ENCODE peak calls at places on chromosome 21, in ten cellular contexts. One of them, this sample, is unnamed.

GRCh38 chr21:33075128-33075527 is 5.2 kb downstream of the OLIG1 start:
- DNase-seq in breast epithelium: no peak
- DNase-seq in stomach: no peak
- DNase-seq in SK-N-SH: no peak
- DNase-seq in lung: no peak
- DNase-seq in lower lobe of right lung: no peak
- DNase-seq in tibial artery: no peak
- DNase-seq in RWPE2: no peak
- DNase-seq in Peyer's patch: no peak
- DNase-seq in body of pancreas: no peak
- DNase-seq in this sample: no peak

GRCh38 chr21:29501451-29501850 is 202.7 kb downstream of the BACH1 start:
- DNase-seq in breast epithelium: no peak
- DNase-seq in stomach: no peak
- DNase-seq in SK-N-SH: no peak
- DNase-seq in lung: no peak
- DNase-seq in lower lobe of right lung: no peak
- DNase-seq in tibial artery: no peak
- DNase-seq in RWPE2: no peak
- DNase-seq in Peyer's patch: no peak
- DNase-seq in body of pancreas: no peak
- DNase-seq in this sample: no peak

GRCh38 chr21:44049606-44050005 is 37.5 kb downstream of the TRAPPC10 start:
- DNase-seq in breast epithelium: no peak
- DNase-seq in stomach: no peak
- DNase-seq in SK-N-SH: no peak
- DNase-seq in lung: no peak
- DNase-seq in lower lobe of right lung: no peak
- DNase-seq in tibial artery: no peak
- DNase-seq in RWPE2: no peak
- DNase-seq in Peyer's patch: no peak
- DNase-seq in body of pancreas: no peak
- DNase-seq in this sample: no peak

GRCh38 chr21:16532841-16533240 is 803.1 kb downstream of the USP25 start:
- DNase-seq in breast epithelium: no peak
- DNase-seq in stomach: no peak
- DNase-seq in SK-N-SH: no peak
- DNase-seq in lung: no peak
- DNase-seq in lower lobe of right lung: no peak
- DNase-seq in tibial artery: no peak
- DNase-seq in RWPE2: no peak
- DNase-seq in Peyer's patch: no peak
- DNase-seq in body of pancreas: no peak
- DNase-seq in this sample: no peak

GRCh38 chr21:44489962-44490361 is 34.7 kb downstream of the LRRC3 start:
- DNase-seq in breast epithelium: no peak
- DNase-seq in stomach: no peak
- DNase-seq in SK-N-SH: no peak
- DNase-seq in lung: no peak
- DNase-seq in lower lobe of right lung: no peak
- DNase-seq in tibial artery: no peak
- DNase-seq in RWPE2: no peak
- DNase-seq in Peyer's patch: no peak
- DNase-seq in body of pancreas: no peak
- DNase-seq in this sample: no peak

GRCh38 chr21:44395260-44395659 is 41.8 kb downstream of the TRPM2 start:
- DNase-seq in breast epithelium: no peak
- DNase-seq in stomach: no peak
- DNase-seq in SK-N-SH: peak
- DNase-seq in lung: no peak
- DNase-seq in lower lobe of right lung: no peak
- DNase-seq in tibial artery: no peak
- DNase-seq in RWPE2: no peak
- DNase-seq in Peyer's patch: no peak
- DNase-seq in body of pancreas: no peak
- DNase-seq in this sample: no peak

GRCh38 chr21:16570196-16570595 is 840.4 kb downstream of the USP25 start:
- DNase-seq in breast epithelium: no peak
- DNase-seq in stomach: no peak
- DNase-seq in SK-N-SH: no peak
- DNase-seq in lung: no peak
- DNase-seq in lower lobe of right lung: no peak
- DNase-seq in tibial artery: no peak
- DNase-seq in RWPE2: no peak
- DNase-seq in Peyer's patch: no peak
- DNase-seq in body of pancreas: no peak
- DNase-seq in this sample: no peak

GRCh38 chr21:40318371-40318770 is 451.1 kb downstream of the PCP4 start:
- DNase-seq in breast epithelium: no peak
- DNase-seq in stomach: no peak
- DNase-seq in SK-N-SH: no peak
- DNase-seq in lung: no peak
- DNase-seq in lower lobe of right lung: no peak
- DNase-seq in tibial artery: no peak
- DNase-seq in RWPE2: no peak
- DNase-seq in Peyer's patch: no peak
- DNase-seq in body of pancreas: no peak
- DNase-seq in this sample: no peak

GRCh38 chr21:14918542-14918941 is 146.3 kb downstream of the NRIP1 start:
- DNase-seq in breast epithelium: no peak
- DNase-seq in stomach: no peak
- DNase-seq in SK-N-SH: no peak
- DNase-seq in lung: no peak
- DNase-seq in lower lobe of right lung: no peak
- DNase-seq in tibial artery: no peak
- DNase-seq in RWPE2: no peak
- DNase-seq in Peyer's patch: no peak
- DNase-seq in body of pancreas: no peak
- DNase-seq in this sample: no peak

GRCh38 chr21:28336299-28336698 is 656.4 kb downstream of the LTN1 start:
- DNase-seq in breast epithelium: no peak
- DNase-seq in stomach: peak
- DNase-seq in SK-N-SH: peak
- DNase-seq in lung: no peak
- DNase-seq in lower lobe of right lung: no peak
- DNase-seq in tibial artery: no peak
- DNase-seq in RWPE2: no peak
- DNase-seq in Peyer's patch: no peak
- DNase-seq in body of pancreas: peak
- DNase-seq in this sample: peak

GRCh38 chr21:28776251-28776650 is 216.4 kb downstream of the LTN1 start:
- DNase-seq in breast epithelium: no peak
- DNase-seq in stomach: no peak
- DNase-seq in SK-N-SH: no peak
- DNase-seq in lung: no peak
- DNase-seq in lower lobe of right lung: no peak
- DNase-seq in tibial artery: no peak
- DNase-seq in RWPE2: no peak
- DNase-seq in Peyer's patch: no peak
- DNase-seq in body of pancreas: no peak
- DNase-seq in this sample: no peak

GRCh38 chr21:46151989-46152938 is 3.1 kb downstream of the FTCD start:
- DNase-seq in breast epithelium: peak
- DNase-seq in stomach: peak
- DNase-seq in SK-N-SH: no peak
- DNase-seq in lung: no peak
- DNase-seq in lower lobe of right lung: no peak
- DNase-seq in tibial artery: peak
- DNase-seq in RWPE2: peak
- DNase-seq in Peyer's patch: no peak
- DNase-seq in body of pancreas: peak
- DNase-seq in this sample: no peak

GRCh38 chr21:8989883-8990325 is 1531.5 kb upstream of the TPTE start:
- DNase-seq in breast epithelium: no peak
- DNase-seq in stomach: no peak
- DNase-seq in SK-N-SH: no peak
- DNase-seq in lung: no peak
- DNase-seq in lower lobe of right lung: no peak
- DNase-seq in tibial artery: no peak
- DNase-seq in RWPE2: no peak
- DNase-seq in Peyer's patch: no peak
- DNase-seq in body of pancreas: no peak
- DNase-seq in this sample: no peak

DNA sequence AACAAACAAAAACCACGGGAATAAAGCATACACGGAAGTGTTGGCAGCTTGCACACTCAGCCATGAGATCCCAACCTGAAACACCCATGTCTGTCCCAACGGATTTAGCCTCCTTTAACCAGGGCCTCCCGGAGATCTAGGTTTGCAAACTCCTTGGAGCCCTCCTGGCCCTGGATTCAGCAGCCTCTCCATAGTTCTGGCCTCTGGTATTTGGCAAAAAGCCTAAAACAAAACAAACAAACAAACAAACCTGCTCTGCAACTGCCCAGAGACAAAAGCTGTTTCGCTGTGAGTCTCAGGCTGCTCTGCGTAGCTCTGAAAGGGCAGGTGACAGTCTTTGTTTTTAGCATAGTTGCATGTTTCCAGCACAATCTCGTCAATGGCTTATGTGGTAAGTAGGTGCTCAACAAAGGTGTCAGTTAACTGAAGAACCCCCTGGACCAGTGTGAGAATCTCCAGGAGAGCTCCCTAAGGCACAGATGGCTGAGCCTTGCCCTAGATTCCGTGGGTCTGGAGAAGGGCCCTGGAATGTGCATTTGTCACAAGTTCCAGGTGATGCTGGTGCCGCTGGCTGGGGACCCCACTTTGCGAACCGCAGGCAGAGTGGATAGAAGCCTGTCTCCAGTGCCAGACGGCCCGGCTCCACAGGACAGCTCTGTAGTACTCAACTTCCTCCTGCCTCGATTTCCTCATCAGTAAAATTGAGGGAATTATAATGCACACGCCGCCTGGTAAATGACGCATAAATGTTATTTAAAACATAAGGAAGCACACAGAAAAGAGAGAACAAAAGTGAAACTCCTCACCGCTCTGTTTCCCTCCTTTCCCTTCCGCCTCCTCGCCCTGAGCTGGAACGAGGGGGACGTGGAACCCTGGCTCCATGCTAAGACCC is 86.2 kb downstream of the RIPK4 start:
- DNase-seq in breast epithelium: no peak
- DNase-seq in stomach: no peak
- DNase-seq in SK-N-SH: no peak
- DNase-seq in lung: no peak
- DNase-seq in lower lobe of right lung: no peak
- DNase-seq in tibial artery: no peak
- DNase-seq in RWPE2: no peak
- DNase-seq in Peyer's patch: no peak
- DNase-seq in body of pancreas: peak
- DNase-seq in this sample: no peak
- H3K27ac ChIP-seq in breast epithelium: peak
- H3K27ac ChIP-seq in stomach: peak
- H3K27ac ChIP-seq in SK-N-SH: no peak
- H3K27ac ChIP-seq in lung: no peak
- H3K27ac ChIP-seq in lower lobe of right lung: peak
- H3K27ac ChIP-seq in tibial artery: no peak
- H3K27ac ChIP-seq in RWPE2: peak
- H3K27ac ChIP-seq in Peyer's patch: peak
- H3K27ac ChIP-seq in body of pancreas: peak
- H3K27ac ChIP-seq in this sample: no peak

DNA sequence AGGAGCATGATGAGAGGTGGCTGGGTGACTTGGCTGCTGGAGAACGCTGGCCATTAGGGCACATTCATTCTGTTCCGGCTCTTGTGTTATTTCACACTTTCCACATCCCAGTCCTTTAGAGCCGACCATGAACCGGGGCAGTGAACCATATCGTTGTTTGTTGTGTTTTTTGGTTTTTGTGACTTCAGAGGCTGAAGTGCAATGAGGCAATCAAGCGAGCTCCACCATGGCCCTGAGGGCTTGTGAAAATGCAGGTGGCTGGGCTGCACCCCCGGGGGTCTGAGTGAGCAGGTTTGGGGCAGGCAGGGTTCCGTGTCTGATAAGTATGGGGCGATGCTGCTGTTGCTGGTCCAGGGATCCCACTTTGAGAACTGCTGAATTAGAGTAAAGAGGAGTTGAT is 23.7 kb downstream of the ABCG1 start:
- DNase-seq in breast epithelium: no peak
- DNase-seq in stomach: no peak
- DNase-seq in SK-N-SH: no peak
- DNase-seq in lung: no peak
- DNase-seq in lower lobe of right lung: peak
- DNase-seq in tibial artery: no peak
- DNase-seq in RWPE2: no peak
- DNase-seq in Peyer's patch: peak
- DNase-seq in body of pancreas: no peak
- DNase-seq in this sample: no peak
- H3K4me3 ChIP-seq in breast epithelium: no peak
- H3K4me3 ChIP-seq in stomach: no peak
- H3K4me3 ChIP-seq in SK-N-SH: no peak
- H3K4me3 ChIP-seq in lung: no peak
- H3K4me3 ChIP-seq in lower lobe of right lung: no peak
- H3K4me3 ChIP-seq in tibial artery: no peak
- H3K4me3 ChIP-seq in RWPE2: no peak
- H3K4me3 ChIP-seq in Peyer's patch: no peak
- H3K4me3 ChIP-seq in body of pancreas: no peak
- H3K4me3 ChIP-seq in this sample: no peak

DNA sequence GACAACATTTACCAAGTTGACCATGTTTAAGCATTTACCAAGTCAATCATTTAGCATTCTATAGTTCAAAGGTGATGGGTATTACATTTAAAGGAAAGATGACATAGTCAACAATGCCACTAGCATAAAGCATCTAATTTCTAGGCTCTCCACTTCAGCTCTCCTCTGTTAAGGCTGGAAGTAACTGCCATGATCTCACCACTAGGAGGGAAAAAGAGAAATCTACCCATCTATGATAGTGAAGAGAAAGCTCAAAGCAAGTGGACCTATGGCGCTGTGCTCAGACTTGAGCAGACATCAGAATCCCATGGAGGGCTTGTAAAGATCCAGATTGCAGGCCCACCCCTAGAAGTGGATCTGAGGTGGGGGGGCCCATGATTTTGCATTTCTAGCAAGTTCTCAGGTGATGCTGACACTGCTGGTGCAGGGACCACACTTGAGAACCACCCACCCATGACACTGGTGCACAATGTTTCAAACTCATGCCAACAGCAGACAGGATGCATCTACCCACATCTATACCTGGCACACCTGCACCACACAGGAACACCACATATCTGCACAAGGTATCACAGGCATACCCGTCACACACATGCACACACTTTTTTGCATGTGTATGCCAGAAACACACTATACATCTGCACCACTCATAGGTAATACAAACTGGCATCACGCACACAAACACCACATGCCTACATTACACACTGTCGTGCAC is 392.9 kb upstream of the RUNX1 start:
- DNase-seq in breast epithelium: no peak
- DNase-seq in stomach: no peak
- DNase-seq in SK-N-SH: no peak
- DNase-seq in lung: no peak
- DNase-seq in lower lobe of right lung: no peak
- DNase-seq in tibial artery: no peak
- DNase-seq in RWPE2: no peak
- DNase-seq in Peyer's patch: no peak
- DNase-seq in body of pancreas: no peak
- DNase-seq in this sample: no peak
- TF ChIP-seq CTCF in breast epithelium: no peak
- TF ChIP-seq CTCF in stomach: no peak
- TF ChIP-seq CTCF in SK-N-SH: peak
- TF ChIP-seq CTCF in lung: no peak
- TF ChIP-seq CTCF in lower lobe of right lung: no peak
- TF ChIP-seq CTCF in tibial artery: no peak
- TF ChIP-seq CTCF in RWPE2: peak
- TF ChIP-seq CTCF in Peyer's patch: no peak
- TF ChIP-seq CTCF in body of pancreas: no peak
- TF ChIP-seq CTCF in this sample: no peak

GRCh38 chr21:39037807-39038405 is 145.3 kb downstream of the PSMG1 start:
- DNase-seq in breast epithelium: no peak
- DNase-seq in stomach: no peak
- DNase-seq in SK-N-SH: no peak
- DNase-seq in lung: no peak
- DNase-seq in lower lobe of right lung: no peak
- DNase-seq in tibial artery: no peak
- DNase-seq in RWPE2: no peak
- DNase-seq in Peyer's patch: no peak
- DNase-seq in body of pancreas: no peak
- DNase-seq in this sample: no peak
- H3K27ac ChIP-seq in breast epithelium: no peak
- H3K27ac ChIP-seq in stomach: no peak
- H3K27ac ChIP-seq in SK-N-SH: no peak
- H3K27ac ChIP-seq in lung: no peak
- H3K27ac ChIP-seq in lower lobe of right lung: no peak
- H3K27ac ChIP-seq in tibial artery: no peak
- H3K27ac ChIP-seq in RWPE2: no peak
- H3K27ac ChIP-seq in Peyer's patch: no peak
- H3K27ac ChIP-seq in body of pancreas: no peak
- H3K27ac ChIP-seq in this sample: no peak